ENCODE peak calls at places on chromosomes 16 and 17, in four cellular contexts. D is cardiac fibroblast; E is CD4-positive, alpha-beta T cell; M is colonic mucosa. C is an unnamed sample.
A peak's percentile ranks its signal among the peaks of the same experiment; 100 is the strongest.

GRCh38 chr16:81384006-81384405 is 60.6 kb upstream of the CMIP start:
- DNase-seq in D (peak; percentile 56), E (no peak), M (no peak), C (no peak)

GRCh38 chr16:68887107-68887506 is 43.8 kb downstream of the TANGO6 start:
- DNase-seq in D (no peak), E (no peak), M (no peak), C (no peak)

GRCh38 chr17:42120161-42121065 is 754 bp downstream of the KAT2A start:
- DNase-seq in D (no peak), E (no peak), M (no peak), C (peak; percentile 36)

GRCh38 chr17:62051053-62051452 is 14.0 kb downstream of the MED13 start:
- DNase-seq in D (no peak), E (no peak), M (no peak), C (no peak)

GRCh38 chr16:84137287-84137686 is 7.7 kb downstream of the HSDL1 start:
- DNase-seq in D (no peak), E (no peak), M (no peak), C (no peak)

GRCh38 chr17:65332375-65332774 is 195.2 kb downstream of the RGS9 start:
- DNase-seq in D (peak; percentile 62), E (no peak), M (no peak), C (no peak)

GRCh38 chr17:80599546-80600305 is 55.1 kb downstream of the RPTOR start:
- DNase-seq in D (peak; percentile 33), E (no peak), M (peak; percentile 81), C (peak; percentile 22)

GRCh38 chr17:35432176-35433074 is at the start of gene SLFN12:
- DNase-seq in D (peak; percentile 97), E (peak; percentile 27), M (peak; percentile 68), C (peak; percentile 61)

GRCh38 chr16:31071861-31072260 is 2.2 kb downstream of the ZNF668 start:
- DNase-seq in D (peak; percentile 81), E (no peak), M (no peak), C (peak; percentile 26)

C was measured in activated CD4-positive, alpha-beta memory T cell treated with anti-CD3 and anti-CD28 coated beads for 36 hours.